ENCODE peak calls at places on chromosomes 6 and 20, in five cellular contexts. J is H9, Z is neuronal stem cell, I is H1, O is mesenchymal stem cell. X is an unnamed sample.

GRCh38 chr6:38509713-38510112 is 130.0 kb downstream of the BTBD9 start:
- DNase-seq in J (no peak), Z (no peak), I (no peak), O (peak; percentile 77), X (peak; percentile 89)

GRCh38 chr6:146434991-146435390 is 108.6 kb upstream of the RAB32 start:
- DNase-seq in J (no peak), Z (no peak), I (no peak), O (no peak), X (no peak)

GRCh38 chr6:116472710-116473109 is 11.5 kb downstream of the CALHM6 start:
- DNase-seq in J (no peak), Z (no peak), I (no peak), O (no peak), X (no peak)

GRCh38 chr6:132623446-132623845 is 629 bp downstream of the TAAR2 start:
- DNase-seq in J (no peak), Z (no peak), I (no peak), O (no peak), X (no peak)

GRCh38 chr20:41004561-41005360 is 23.9 kb upstream of the TOP1 start:
- DNase-seq in J (no peak), Z (no peak), I (no peak), O (peak; percentile 52), X (no peak)

GRCh38 chr6:71123051-71123450 is 165.6 kb upstream of the OGFRL1 start:
- DNase-seq in J (no peak), Z (no peak), I (no peak), O (peak; percentile 60), X (no peak)

GRCh38 chr6:30845183-30845582 is 39.1 kb upstream of the DDR1 start:
- DNase-seq in J (peak; percentile 72), Z (no peak), I (no peak), O (no peak), X (no peak)

GRCh38 chr6:28281288-28282064 is at the start of gene PGBD1:
- DNase-seq in J (peak; percentile 88), Z (peak; percentile 84), I (peak; percentile 92), O (peak; percentile 76), X (peak; percentile 74)

GRCh38 chr6:37812835-37813234 is 6.7 kb upstream of the ZFAND3 start:
- DNase-seq in J (no peak), Z (no peak), I (no peak), O (no peak), X (no peak)

GRCh38 chr6:134846865-134847264 is 103.0 kb downstream of the ALDH8A1 start:
- DNase-seq in J (no peak), Z (no peak), I (no peak), O (no peak), X (no peak)

GRCh38 chr6:494394-494793 is 102.8 kb downstream of the IRF4 start:
- DNase-seq in J (no peak), Z (no peak), I (no peak), O (no peak), X (no peak)

GRCh38 chr6:15495375-15495901 is 167.4 kb downstream of the DTNBP1 start:
- DNase-seq in J (no peak), Z (no peak), I (no peak), O (peak; percentile 63), X (no peak)

GRCh38 chr6:3887150-3887700 is 38.1 kb downstream of the FAM50B start:
- DNase-seq in J (no peak), Z (no peak), I (no peak), O (peak; percentile 36), X (no peak)

GRCh38 chr20:48797275-48797825 is 30.4 kb downstream of the PREX1 start:
- DNase-seq in J (no peak), Z (no peak), I (peak; percentile 58), O (no peak), X (no peak)

GRCh38 chr6:70456725-70457124 is 43.4 kb downstream of the FAM135A start:
- DNase-seq in J (no peak), Z (no peak), I (no peak), O (no peak), X (no peak)

GRCh38 chr6:118708055-118708454 is 56.7 kb upstream of the CEP85L start:
- DNase-seq in J (no peak), Z (no peak), I (no peak), O (peak; percentile 56), X (no peak)

GRCh38 chr6:21754891-21755290 is 161.3 kb downstream of the SOX4 start:
- DNase-seq in J (no peak), Z (no peak), I (no peak), O (peak; percentile 74), X (peak; percentile 79)

GRCh38 chr6:56927538-56928453 is 27.1 kb upstream of the BEND6 start:
- DNase-seq in J (peak; percentile 37), Z (no peak), I (peak; percentile 57), O (no peak), X (no peak)
- H3K23ac ChIP-seq in J (no peak overlapping the region), Z (no peak overlapping the region), I (no peak overlapping the region), O (no peak overlapping the region), X (no peak overlapping the region)

GRCh38 chr6:33853026-33853425 is 49.2 kb upstream of the MLN start:
- DNase-seq in J (no peak), Z (no peak), I (no peak), O (no peak), X (no peak)
- H2BK12ac ChIP-seq in J (no peak overlapping the region), Z (no peak overlapping the region), I (no peak overlapping the region), O (no peak overlapping the region), X (no peak overlapping the region)

GRCh38 chr20:44572551-44573500 is 9.6 kb upstream of the PKIG start:
- DNase-seq in J (no peak), Z (no peak), I (no peak), O (peak; percentile 91), X (peak; percentile 96)

GRCh38 chr20:44579313-44580090 is 2.9 kb upstream of the PKIG start:
- DNase-seq in J (no peak), Z (peak; percentile 24), I (no peak), O (no peak), X (no peak)

GRCh38 chr20:44574372-44574771 is 8.0 kb upstream of the PKIG start:
- DNase-seq in J (no peak), Z (no peak), I (no peak), O (no peak), X (no peak)

GRCh38 chr20:44573501-44573869 is 8.9 kb upstream of the PKIG start:
- DNase-seq in J (no peak), Z (no peak), I (no peak), O (no peak), X (no peak)

GRCh38 chr20:44576297-44576696 is 6.1 kb upstream of the PKIG start:
- DNase-seq in J (no peak), Z (no peak), I (no peak), O (peak; percentile 68), X (peak; percentile 21)
- H4K91ac ChIP-seq in J (no peak overlapping the region), Z (no peak overlapping the region), I (no peak overlapping the region), O (no peak overlapping the region), X (no peak overlapping the region)

GRCh38 chr6:152700427-152700826 is 2.7 kb downstream of the MYCT1 start:
- DNase-seq in J (no peak), Z (no peak), I (no peak), O (no peak), X (no peak)
- H3K23ac ChIP-seq in J (no peak overlapping the region), Z (no peak overlapping the region), I (peak overlapping the region; percentile 3), O (no peak overlapping the region), X (no peak overlapping the region)

X was measured in trophoblast cell.